ENCODE peak calls at places on chromosome 19, in four cellular contexts. H is hippocampal formation, L is PC-9, J is amniotic epithelial cell. W is an unnamed sample.

GRCh38 chr19:50272263-50272897 is 56.8 kb downstream of the KCNC3 start:
- DNase-seq in H (no peak), L (no peak), J (no peak), W (no peak)

GRCh38 chr19:5141278-5141925 is 172.5 kb downstream of the KDM4B start:
- DNase-seq in L (no peak), J (peak), H (no peak), W (no peak)

GRCh38 chr19:46624958-46625661 is at the start of gene PTGIR:
- DNase-seq in H (no peak), L (no peak), J (peak), W (no peak)

GRCh38 chr19:342801-343421 is 1.7 kb downstream of the MIER2 start:
- DNase-seq in H (no peak), J (peak), L (peak), W (no peak)

GRCh38 chr19:18488838-18489626 is 32.8 kb downstream of the ELL start:
- DNase-seq in H (no peak), J (peak), L (no peak), W (no peak)

GRCh38 chr19:45358213-45358792 is 12.1 kb downstream of the ERCC2 start:
- DNase-seq in H (no peak), J (no peak), L (no peak), W (no peak)

GRCh38 chr19:39130337-39131254 is 5.0 kb downstream of the PAK4 start:
- DNase-seq in H (no peak), J (no peak), L (no peak), W (no peak)

GRCh38 chr19:38317104-38317612 is 1.4 kb upstream of the YIF1B start:
- DNase-seq in H (no peak), J (no peak), L (no peak), W (no peak)

GRCh38 chr19:9996541-9996940 is 13.8 kb downstream of the COL5A3 start:
- DNase-seq in J (peak), L (no peak), H (no peak), W (no peak)

GRCh38 chr19:1266116-1266817 is 2.9 kb upstream of the CIRBP start:
- DNase-seq in J (peak), H (no peak), L (peak), W (peak)

GRCh38 chr19:17073869-17074627 is 1.2 kb downstream of the HAUS8 start:
- DNase-seq in J (peak), L (no peak), H (no peak), W (no peak)

GRCh38 chr19:46896076-46896794 is 35.4 kb downstream of the ARHGAP35 start:
- DNase-seq in H (no peak), L (no peak), J (no peak), W (no peak)

GRCh38 chr19:40639638-40639982 is 38.4 kb downstream of the LTBP4 start:
- DNase-seq in H (no peak), L (no peak), J (no peak), W (no peak)

GRCh38 chr19:34556500-34556899 is 74.9 kb downstream of the WTIP start:
- DNase-seq in H (no peak), J (peak), L (peak), W (no peak)

GRCh38 chr19:17300992-17301585 is 2.1 kb downstream of the ABHD8 start:
- DNase-seq in H (no peak), J (no peak), L (no peak), W (no peak)

GRCh38 chr19:6866646-6867255 is 20.6 kb upstream of the ADGRE1 start:
- DNase-seq in L (no peak), J (no peak), H (no peak), W (no peak)

GRCh38 chr19:35780717-35781116 is 5.4 kb downstream of the ARHGAP33 start:
- DNase-seq in L (no peak), H (no peak), J (no peak), W (no peak)

GRCh38 chr19:32828643-32829344 is 40.8 kb downstream of the SLC7A9 start:
- DNase-seq in J (no peak), L (no peak), H (no peak), W (no peak)

GRCh38 chr19:3556978-3557460 is 367 bp downstream of the MFSD12 start:
- DNase-seq in J (no peak), L (peak), H (no peak), W (no peak)

W was measured in occipital lobe.